ENCODE peak calls at places on chromosomes 3 and 15, in five cellular contexts. One of them, this sample, is unnamed.

GRCh38 chr3:145727416-145727930 is 433.5 kb downstream of the PLOD2 start:
- DNase-seq in WTC11: no peak
- DNase-seq in AG04450: no peak
- DNase-seq in astrocyte of the cerebellum: no peak
- DNase-seq in GM13976: no peak
- DNase-seq in this sample: no peak

GRCh38 chr15:94451461-94451860 is 220.1 kb downstream of the MCTP2 start:
- DNase-seq in AG04450: no peak
- DNase-seq in astrocyte of the cerebellum: no peak
- DNase-seq in GM13976: no peak
- DNase-seq in WTC11: no peak
- DNase-seq in this sample: no peak

GRCh38 chr15:92377083-92377789 is 16.4 kb upstream of the ST8SIA2 start:
- DNase-seq in WTC11: no peak
- DNase-seq in AG04450: no peak
- DNase-seq in GM13976: no peak
- DNase-seq in astrocyte of the cerebellum: no peak
- DNase-seq in this sample: peak; percentile 35

GRCh38 chr3:59456852-59457485 is 407.1 kb upstream of the CFAP20DC start:
- DNase-seq in GM13976: no peak
- DNase-seq in astrocyte of the cerebellum: no peak
- DNase-seq in AG04450: no peak
- DNase-seq in WTC11: no peak
- DNase-seq in this sample: no peak

GRCh38 chr3:193347507-193348501 is 30.7 kb downstream of the ATP13A5 start:
- DNase-seq in astrocyte of the cerebellum: no peak
- DNase-seq in GM13976: no peak
- DNase-seq in AG04450: no peak
- DNase-seq in WTC11: peak; percentile 16
- DNase-seq in this sample: no peak

GRCh38 chr3:187027531-187027936 is 97.2 kb downstream of the ST6GAL1 start:
- DNase-seq in AG04450: no peak
- DNase-seq in astrocyte of the cerebellum: no peak
- DNase-seq in WTC11: no peak
- DNase-seq in GM13976: no peak
- DNase-seq in this sample: no peak

GRCh38 chr3:132660745-132661067 is 577 bp downstream of the UBA5 start:
- DNase-seq in WTC11: no peak
- DNase-seq in AG04450: no peak
- DNase-seq in GM13976: no peak
- DNase-seq in astrocyte of the cerebellum: no peak
- DNase-seq in this sample: no peak

GRCh38 chr3:81666502-81667121 is 94.8 kb downstream of the GBE1 start:
- DNase-seq in WTC11: no peak
- DNase-seq in astrocyte of the cerebellum: peak; percentile 8
- DNase-seq in AG04450: no peak
- DNase-seq in GM13976: peak; percentile 37
- DNase-seq in this sample: peak; percentile 24

GRCh38 chr3:127008236-127008635 is 25.3 kb downstream of the PLXNA1 start:
- DNase-seq in WTC11: no peak
- DNase-seq in AG04450: no peak
- DNase-seq in astrocyte of the cerebellum: no peak
- DNase-seq in GM13976: no peak
- DNase-seq in this sample: no peak

GRCh38 chr3:40124918-40125317 is 184.6 kb upstream of the EIF1B start:
- DNase-seq in WTC11: no peak
- DNase-seq in AG04450: no peak
- DNase-seq in astrocyte of the cerebellum: no peak
- DNase-seq in GM13976: no peak
- DNase-seq in this sample: no peak

GRCh38 chr3:30198162-30198561 is 408.2 kb upstream of the TGFBR2 start:
- DNase-seq in GM13976: no peak
- DNase-seq in AG04450: no peak
- DNase-seq in astrocyte of the cerebellum: no peak
- DNase-seq in WTC11: no peak
- DNase-seq in this sample: no peak

GRCh38 chr15:57946491-57947048 is 118.9 kb downstream of the ALDH1A2 start:
- DNase-seq in astrocyte of the cerebellum: no peak
- DNase-seq in AG04450: no peak
- DNase-seq in WTC11: no peak
- DNase-seq in GM13976: no peak
- DNase-seq in this sample: no peak

GRCh38 chr3:192901435-192901834 is 16.2 kb downstream of the MB21D2 start:
- DNase-seq in astrocyte of the cerebellum: peak; percentile 74
- DNase-seq in GM13976: no peak
- DNase-seq in WTC11: no peak
- DNase-seq in AG04450: peak; percentile 86
- DNase-seq in this sample: peak; percentile 97

GRCh38 chr3:172929451-172929850 is 178.9 kb downstream of the ECT2 start:
- DNase-seq in WTC11: no peak
- DNase-seq in GM13976: no peak
- DNase-seq in astrocyte of the cerebellum: no peak
- DNase-seq in AG04450: no peak
- DNase-seq in this sample: no peak

GRCh38 chr3:189103208-189103607 is 68.6 kb upstream of the TPRG1 start:
- DNase-seq in astrocyte of the cerebellum: no peak
- DNase-seq in AG04450: no peak
- DNase-seq in GM13976: no peak
- DNase-seq in WTC11: no peak
- DNase-seq in this sample: no peak

GRCh38 chr3:182710557-182711157 is 82.6 kb upstream of the ATP11B start:
- DNase-seq in WTC11: no peak
- DNase-seq in AG04450: no peak
- DNase-seq in GM13976: peak; percentile 50
- DNase-seq in astrocyte of the cerebellum: peak; percentile 6
- DNase-seq in this sample: peak; percentile 27

GRCh38 chr15:100284701-100285100 is 57.1 kb downstream of the ADAMTS17 start:
- DNase-seq in astrocyte of the cerebellum: peak; percentile 8
- DNase-seq in AG04450: no peak
- DNase-seq in GM13976: no peak
- DNase-seq in WTC11: no peak
- DNase-seq in this sample: no peak

GRCh38 chr15:68957686-68958085 is 27.4 kb downstream of the SPESP1 start:
- DNase-seq in AG04450: no peak
- DNase-seq in astrocyte of the cerebellum: no peak
- DNase-seq in WTC11: no peak
- DNase-seq in GM13976: no peak
- DNase-seq in this sample: no peak

GRCh38 chr3:64259646-64260045 is 34.4 kb upstream of the PRICKLE2 start:
- DNase-seq in WTC11: no peak
- DNase-seq in AG04450: no peak
- DNase-seq in GM13976: no peak
- DNase-seq in astrocyte of the cerebellum: peak; percentile 56
- DNase-seq in this sample: no peak

GRCh38 chr3:65238652-65239051 is 550.9 kb upstream of the ADAMTS9 start:
- DNase-seq in WTC11: no peak
- DNase-seq in astrocyte of the cerebellum: no peak
- DNase-seq in AG04450: no peak
- DNase-seq in GM13976: no peak
- DNase-seq in this sample: no peak

GRCh38 chr3:186097663-186098451 is 11.0 kb downstream of the ETV5 start:
- DNase-seq in WTC11: peak; percentile 80
- DNase-seq in astrocyte of the cerebellum: peak; percentile 67
- DNase-seq in GM13976: no peak
- DNase-seq in AG04450: no peak
- DNase-seq in this sample: peak; percentile 23

GRCh38 chr15:48748535-48748934 is 62.3 kb downstream of the CEP152 start:
- DNase-seq in astrocyte of the cerebellum: no peak
- DNase-seq in WTC11: no peak
- DNase-seq in AG04450: no peak
- DNase-seq in GM13976: no peak
- DNase-seq in this sample: peak; percentile 29

GRCh38 chr3:188972313-188972712 is 199.5 kb upstream of the TPRG1 start:
- DNase-seq in GM13976: no peak
- DNase-seq in WTC11: no peak
- DNase-seq in astrocyte of the cerebellum: no peak
- DNase-seq in AG04450: no peak
- DNase-seq in this sample: no peak

GRCh38 chr15:65804252-65804931 is 12.3 kb upstream of the DENND4A start:
- DNase-seq in GM13976: no peak
- DNase-seq in astrocyte of the cerebellum: no peak
- DNase-seq in WTC11: no peak
- DNase-seq in AG04450: no peak
- DNase-seq in this sample: no peak

GRCh38 chr3:36907911-36908646 is 36.8 kb downstream of the TRANK1 start:
- DNase-seq in GM13976: no peak
- DNase-seq in astrocyte of the cerebellum: peak; percentile 24
- DNase-seq in AG04450: peak; percentile 21
- DNase-seq in WTC11: no peak
- DNase-seq in this sample: peak; percentile 15

GRCh38 chr3:150293401-150294001 is 114.6 kb upstream of the TSC22D2 start:
- DNase-seq in astrocyte of the cerebellum: peak; percentile 96
- DNase-seq in AG04450: peak; percentile 58
- DNase-seq in GM13976: no peak
- DNase-seq in WTC11: no peak
- DNase-seq in this sample: peak; percentile 73

GRCh38 chr3:178112134-178112533 is 424.1 kb upstream of the KCNMB2 start:
- DNase-seq in GM13976: no peak
- DNase-seq in WTC11: peak; percentile 16
- DNase-seq in AG04450: no peak
- DNase-seq in astrocyte of the cerebellum: no peak
- DNase-seq in this sample: no peak

GRCh38 chr3:29486087-29486486 is 205.2 kb downstream of the RBMS3 start:
- DNase-seq in AG04450: peak; percentile 15
- DNase-seq in GM13976: no peak
- DNase-seq in WTC11: no peak
- DNase-seq in astrocyte of the cerebellum: peak; percentile 63
- DNase-seq in this sample: peak; percentile 44

DNA sequence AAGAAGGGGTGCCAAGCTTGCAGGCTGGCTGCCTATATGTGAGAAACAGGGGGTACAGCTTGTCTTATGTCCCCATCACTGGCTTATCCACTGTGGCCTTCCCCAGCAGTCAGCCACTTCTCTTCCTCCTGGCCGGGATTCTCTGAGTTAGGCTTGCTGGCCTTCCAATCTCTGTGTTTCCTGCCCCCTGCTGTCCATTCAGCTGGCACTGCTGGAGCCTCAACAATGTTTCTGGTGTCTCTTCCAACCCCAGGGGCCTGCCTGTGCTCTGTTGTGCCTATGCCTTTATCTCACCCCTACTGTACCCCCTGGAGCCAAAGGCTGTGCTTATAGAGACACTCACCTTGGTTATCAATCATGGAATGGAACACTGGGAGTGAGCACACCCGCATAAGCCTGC is 36.5 kb downstream of the ANAPC13 start:
- DNase-seq in WTC11: peak; percentile 64
- DNase-seq in astrocyte of the cerebellum: no peak
- DNase-seq in AG04450: no peak
- DNase-seq in GM13976: no peak
- DNase-seq in this sample: peak; percentile 59
- TF ChIP-seq CTCF in WTC11: no peak
- TF ChIP-seq CTCF in astrocyte of the cerebellum: peak; percentile 42
- TF ChIP-seq CTCF in AG04450: peak; percentile 44
- TF ChIP-seq CTCF in GM13976: peak; percentile 20
- TF ChIP-seq CTCF in this sample: peak; percentile 77

DNA sequence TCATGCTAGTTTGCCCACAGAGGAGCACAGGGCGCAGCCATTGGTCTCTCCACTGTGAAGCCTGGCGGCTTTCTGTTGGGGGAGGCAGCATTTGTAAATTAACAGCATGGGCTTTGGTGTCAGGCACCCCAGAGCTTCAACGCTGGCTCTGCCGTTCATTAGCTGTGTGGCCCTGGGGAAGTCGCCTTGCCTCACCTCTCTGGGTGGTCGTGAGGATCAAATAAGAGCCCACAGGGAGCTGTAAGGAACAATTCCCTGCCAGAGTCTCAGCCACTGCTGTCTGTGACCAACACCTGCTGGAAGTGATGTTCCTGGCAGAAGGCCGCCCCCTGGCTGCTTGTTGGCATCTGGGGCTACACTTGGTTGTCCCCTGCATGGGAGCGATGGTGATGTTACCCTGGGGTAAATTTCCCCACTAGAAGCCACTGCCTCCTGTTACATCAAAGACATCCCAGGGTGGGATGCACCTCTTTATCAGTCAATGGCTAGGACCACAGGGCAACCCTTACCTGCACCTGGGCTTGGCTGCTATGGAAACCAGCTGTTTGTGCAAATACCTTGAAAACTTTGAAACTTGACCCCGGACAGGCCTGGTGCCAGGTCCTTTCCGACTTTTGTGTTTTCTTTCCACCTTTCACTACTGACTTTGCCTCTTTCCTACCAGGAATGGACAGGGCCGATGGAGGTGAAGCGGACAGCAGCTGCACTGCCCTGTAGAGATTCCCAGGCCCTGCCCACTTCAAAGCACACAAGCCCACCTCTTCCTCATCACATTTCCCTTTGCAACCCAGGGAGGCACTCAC is 36.9 kb downstream of the DNASE1L3 start:
- DNase-seq in AG04450: no peak
- DNase-seq in GM13976: peak; percentile 77
- DNase-seq in astrocyte of the cerebellum: no peak
- DNase-seq in WTC11: peak; percentile 73
- DNase-seq in this sample: no peak
- TF ChIP-seq CTCF in AG04450: peak; percentile 28
- TF ChIP-seq CTCF in GM13976: peak; percentile 56
- TF ChIP-seq CTCF in astrocyte of the cerebellum: peak; percentile 48
- TF ChIP-seq CTCF in WTC11: peak; percentile 16
- TF ChIP-seq CTCF in this sample: peak; percentile 61

DNA sequence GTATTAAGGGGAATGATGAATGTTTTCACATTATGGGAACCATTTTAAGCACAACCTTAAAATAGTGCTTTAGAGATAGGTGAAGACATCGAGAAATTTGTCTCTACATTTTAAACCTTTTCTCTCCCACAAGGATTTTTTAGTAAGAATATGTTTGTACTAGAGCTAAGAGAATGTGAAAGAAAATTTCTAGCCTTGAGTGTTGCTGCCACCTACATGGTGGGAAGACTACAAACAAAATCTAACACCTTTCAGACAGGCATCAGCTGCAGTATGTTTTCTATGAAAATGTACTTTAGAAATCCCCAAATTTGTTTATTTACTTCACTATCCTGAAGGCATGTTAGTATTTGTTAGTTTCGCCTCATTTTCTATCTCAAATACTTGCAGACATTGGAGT is 247.4 kb downstream of the WDR72 start:
- DNase-seq in AG04450: no peak
- DNase-seq in astrocyte of the cerebellum: no peak
- DNase-seq in WTC11: no peak
- DNase-seq in GM13976: no peak
- DNase-seq in this sample: no peak
- TF ChIP-seq CTCF in AG04450: no peak
- TF ChIP-seq CTCF in astrocyte of the cerebellum: no peak
- TF ChIP-seq CTCF in WTC11: no peak
- TF ChIP-seq CTCF in GM13976: no peak
- TF ChIP-seq CTCF in this sample: no peak

DNA sequence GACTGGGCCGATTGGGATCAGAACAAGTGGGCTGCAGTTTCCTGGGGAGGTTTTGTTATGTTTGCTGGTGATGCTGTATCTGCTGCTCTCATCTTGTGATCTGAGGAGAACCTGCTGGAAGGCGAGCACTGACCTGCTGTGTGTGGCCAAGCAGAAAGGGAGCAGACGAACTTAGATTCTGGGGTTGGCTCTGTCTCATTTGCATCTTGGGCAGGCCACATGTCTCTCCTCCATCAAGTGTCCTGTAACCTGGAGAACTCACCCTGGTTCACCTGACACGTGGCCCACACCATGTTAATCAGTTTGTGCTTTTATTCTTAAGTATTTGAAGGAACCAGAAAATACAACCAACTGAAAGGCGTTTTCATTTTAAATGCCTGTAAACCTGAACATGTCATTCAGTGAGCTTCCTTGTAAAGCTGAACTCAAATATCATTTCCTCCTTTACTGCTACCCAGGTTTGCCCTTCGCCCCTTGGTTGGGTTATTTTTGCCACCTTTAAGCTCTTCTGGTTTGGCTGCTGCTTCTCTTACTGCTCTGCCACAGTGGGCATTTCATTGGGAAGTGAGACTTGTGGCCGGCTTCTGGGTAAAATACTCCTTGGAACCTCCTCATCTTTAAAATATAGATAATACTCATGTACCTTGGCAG is 33.5 kb upstream of the TRAK1 start:
- DNase-seq in WTC11: no peak
- DNase-seq in GM13976: peak; percentile 52
- DNase-seq in AG04450: no peak
- DNase-seq in astrocyte of the cerebellum: no peak
- DNase-seq in this sample: no peak
- TF ChIP-seq CTCF in WTC11: no peak
- TF ChIP-seq CTCF in GM13976: no peak
- TF ChIP-seq CTCF in AG04450: no peak
- TF ChIP-seq CTCF in astrocyte of the cerebellum: no peak
- TF ChIP-seq CTCF in this sample: no peak

This sample was measured in HFFc6.